ENCODE peak calls at places on chromosomes 1 and 21, in eight cellular contexts. One of them, this sample, is unnamed. For H3K36me3, the result is how much of the 10 kb centered on the place peaks cover.

GRCh38 chr1:26016944-26017545 is 4.5 kb upstream of the EXTL1 start:
- DNase-seq in Caco-2: no peak
- DNase-seq in GM06990: no peak
- DNase-seq in left ventricle myocardium inferior: no peak
- DNase-seq in right atrium auricular region: no peak
- DNase-seq in prostate gland: no peak
- DNase-seq in heart right ventricle: no peak
- DNase-seq in pancreas: no peak
- DNase-seq in this sample: no peak

GRCh38 chr1:210076620-210077019 is 138.6 kb downstream of the SYT14 start:
- DNase-seq in Caco-2: no peak
- DNase-seq in GM06990: no peak
- DNase-seq in left ventricle myocardium inferior: no peak
- DNase-seq in right atrium auricular region: no peak
- DNase-seq in prostate gland: no peak
- DNase-seq in heart right ventricle: no peak
- DNase-seq in pancreas: no peak
- DNase-seq in this sample: no peak

GRCh38 chr1:229828461-229828860 is 202.4 kb downstream of the URB2 start:
- DNase-seq in Caco-2: no peak
- DNase-seq in GM06990: no peak
- DNase-seq in left ventricle myocardium inferior: no peak
- DNase-seq in right atrium auricular region: no peak
- DNase-seq in prostate gland: no peak
- DNase-seq in heart right ventricle: no peak
- DNase-seq in pancreas: no peak
- DNase-seq in this sample: no peak

GRCh38 chr1:202154766-202155477 is 5.5 kb downstream of the PTPN7 start:
- DNase-seq in Caco-2: peak
- DNase-seq in GM06990: no peak
- DNase-seq in left ventricle myocardium inferior: no peak
- DNase-seq in right atrium auricular region: no peak
- DNase-seq in prostate gland: no peak
- DNase-seq in heart right ventricle: no peak
- DNase-seq in pancreas: no peak
- DNase-seq in this sample: no peak

GRCh38 chr1:49251385-49251784 is 474.7 kb upstream of the BEND5 start:
- DNase-seq in Caco-2: no peak
- DNase-seq in GM06990: no peak
- DNase-seq in left ventricle myocardium inferior: no peak
- DNase-seq in right atrium auricular region: no peak
- DNase-seq in prostate gland: no peak
- DNase-seq in heart right ventricle: no peak
- DNase-seq in pancreas: no peak
- DNase-seq in this sample: no peak

GRCh38 chr1:62508187-62508758 is 71.4 kb downstream of the USP1 start:
- DNase-seq in Caco-2: no peak
- DNase-seq in GM06990: no peak
- DNase-seq in left ventricle myocardium inferior: no peak
- DNase-seq in right atrium auricular region: no peak
- DNase-seq in prostate gland: no peak
- DNase-seq in heart right ventricle: peak
- DNase-seq in pancreas: no peak
- DNase-seq in this sample: peak

GRCh38 chr1:73930293-73930692 is 267.7 kb downstream of the LRRIQ3 start:
- DNase-seq in Caco-2: no peak
- DNase-seq in GM06990: no peak
- DNase-seq in left ventricle myocardium inferior: no peak
- DNase-seq in right atrium auricular region: no peak
- DNase-seq in prostate gland: no peak
- DNase-seq in heart right ventricle: no peak
- DNase-seq in pancreas: no peak
- DNase-seq in this sample: no peak

GRCh38 chr1:242139437-242139836 is 140.5 kb upstream of the MAP1LC3C start:
- DNase-seq in Caco-2: no peak
- DNase-seq in GM06990: no peak
- DNase-seq in left ventricle myocardium inferior: no peak
- DNase-seq in right atrium auricular region: no peak
- DNase-seq in prostate gland: no peak
- DNase-seq in heart right ventricle: no peak
- DNase-seq in pancreas: no peak
- DNase-seq in this sample: no peak

GRCh38 chr1:110130989-110131388 is 18.7 kb downstream of the UBL4B start:
- DNase-seq in Caco-2: no peak
- DNase-seq in GM06990: no peak
- DNase-seq in left ventricle myocardium inferior: no peak
- DNase-seq in right atrium auricular region: no peak
- DNase-seq in prostate gland: no peak
- DNase-seq in heart right ventricle: no peak
- DNase-seq in pancreas: no peak
- DNase-seq in this sample: no peak

GRCh38 chr1:3639397-3639911 is 10.4 kb downstream of the WRAP73 start:
- DNase-seq in Caco-2: no peak
- DNase-seq in GM06990: no peak
- DNase-seq in left ventricle myocardium inferior: no peak
- DNase-seq in right atrium auricular region: no peak
- DNase-seq in prostate gland: no peak
- DNase-seq in heart right ventricle: no peak
- DNase-seq in pancreas: no peak
- DNase-seq in this sample: no peak

GRCh38 chr1:153798468-153798780 is 23.2 kb downstream of the SLC27A3 start:
- DNase-seq in Caco-2: no peak
- DNase-seq in GM06990: no peak
- DNase-seq in left ventricle myocardium inferior: no peak
- DNase-seq in right atrium auricular region: no peak
- DNase-seq in prostate gland: no peak
- DNase-seq in heart right ventricle: no peak
- DNase-seq in pancreas: no peak
- DNase-seq in this sample: no peak

GRCh38 chr1:6745073-6745472 is 40.2 kb upstream of the CAMTA1 start:
- DNase-seq in Caco-2: no peak
- DNase-seq in GM06990: peak
- DNase-seq in left ventricle myocardium inferior: no peak
- DNase-seq in right atrium auricular region: no peak
- DNase-seq in prostate gland: no peak
- DNase-seq in heart right ventricle: no peak
- DNase-seq in pancreas: no peak
- DNase-seq in this sample: no peak

GRCh38 chr21:33289199-33289819 is 23.1 kb downstream of the IL10RB start:
- DNase-seq in Caco-2: no peak
- DNase-seq in GM06990: no peak
- DNase-seq in left ventricle myocardium inferior: no peak
- DNase-seq in right atrium auricular region: no peak
- DNase-seq in prostate gland: no peak
- DNase-seq in heart right ventricle: no peak
- DNase-seq in pancreas: no peak
- DNase-seq in this sample: no peak

GRCh38 chr21:44800103-44800502 is 1.5 kb downstream of the UBE2G2 start:
- DNase-seq in Caco-2: no peak
- DNase-seq in GM06990: no peak
- DNase-seq in left ventricle myocardium inferior: no peak
- DNase-seq in right atrium auricular region: no peak
- DNase-seq in prostate gland: no peak
- DNase-seq in heart right ventricle: peak
- DNase-seq in pancreas: no peak
- DNase-seq in this sample: no peak

GRCh38 chr1:91510754-91511153 is 10.1 kb downstream of the CDC7 start:
- DNase-seq in Caco-2: no peak
- DNase-seq in GM06990: no peak
- DNase-seq in left ventricle myocardium inferior: no peak
- DNase-seq in right atrium auricular region: no peak
- DNase-seq in prostate gland: no peak
- DNase-seq in heart right ventricle: no peak
- DNase-seq in pancreas: no peak
- DNase-seq in this sample: no peak

GRCh38 chr1:247111259-247111635 is 7.1 kb upstream of the ZNF669 start:
- DNase-seq in Caco-2: no peak
- DNase-seq in GM06990: no peak
- DNase-seq in left ventricle myocardium inferior: no peak
- DNase-seq in right atrium auricular region: no peak
- DNase-seq in prostate gland: no peak
- DNase-seq in heart right ventricle: no peak
- DNase-seq in pancreas: no peak
- DNase-seq in this sample: no peak

GRCh38 chr1:61116421-61116820 is 34.1 kb downstream of the NFIA start:
- DNase-seq in Caco-2: no peak
- DNase-seq in GM06990: no peak
- DNase-seq in left ventricle myocardium inferior: no peak
- DNase-seq in right atrium auricular region: no peak
- DNase-seq in prostate gland: no peak
- DNase-seq in heart right ventricle: no peak
- DNase-seq in pancreas: no peak
- DNase-seq in this sample: no peak

GRCh38 chr1:228166170-228166936 is 749 bp downstream of the IBA57 start:
- DNase-seq in Caco-2: peak
- DNase-seq in GM06990: no peak
- DNase-seq in left ventricle myocardium inferior: peak
- DNase-seq in right atrium auricular region: peak
- DNase-seq in prostate gland: peak
- DNase-seq in heart right ventricle: peak
- DNase-seq in pancreas: no peak
- DNase-seq in this sample: peak

GRCh38 chr1:32448773-32449456 is 16.0 kb upstream of the ZBTB8B start:
- DNase-seq in Caco-2: peak
- DNase-seq in GM06990: no peak
- DNase-seq in left ventricle myocardium inferior: no peak
- DNase-seq in right atrium auricular region: no peak
- DNase-seq in prostate gland: no peak
- DNase-seq in heart right ventricle: no peak
- DNase-seq in pancreas: no peak
- DNase-seq in this sample: no peak
- TF ChIP-seq CTCF in Caco-2: no peak
- TF ChIP-seq CTCF in GM06990: peak
- TF ChIP-seq CTCF in left ventricle myocardium inferior: no peak
- TF ChIP-seq CTCF in right atrium auricular region: no peak
- TF ChIP-seq CTCF in prostate gland: no peak
- TF ChIP-seq CTCF in heart right ventricle: no peak
- TF ChIP-seq CTCF in pancreas: no peak
- TF ChIP-seq CTCF in this sample: peak

GRCh38 chr1:156858555-156858956 is 361 bp downstream of the INSRR start:
- DNase-seq in Caco-2: no peak
- DNase-seq in GM06990: no peak
- DNase-seq in left ventricle myocardium inferior: peak
- DNase-seq in right atrium auricular region: no peak
- DNase-seq in prostate gland: no peak
- DNase-seq in heart right ventricle: peak
- DNase-seq in pancreas: no peak
- DNase-seq in this sample: no peak
- H3K4me3 ChIP-seq in Caco-2: peak
- H3K4me3 ChIP-seq in GM06990: no peak
- H3K4me3 ChIP-seq in left ventricle myocardium inferior: peak
- H3K4me3 ChIP-seq in right atrium auricular region: peak
- H3K4me3 ChIP-seq in prostate gland: no peak
- H3K4me3 ChIP-seq in heart right ventricle: peak
- H3K4me3 ChIP-seq in pancreas: peak
- H3K4me3 ChIP-seq in this sample: no peak

DNA sequence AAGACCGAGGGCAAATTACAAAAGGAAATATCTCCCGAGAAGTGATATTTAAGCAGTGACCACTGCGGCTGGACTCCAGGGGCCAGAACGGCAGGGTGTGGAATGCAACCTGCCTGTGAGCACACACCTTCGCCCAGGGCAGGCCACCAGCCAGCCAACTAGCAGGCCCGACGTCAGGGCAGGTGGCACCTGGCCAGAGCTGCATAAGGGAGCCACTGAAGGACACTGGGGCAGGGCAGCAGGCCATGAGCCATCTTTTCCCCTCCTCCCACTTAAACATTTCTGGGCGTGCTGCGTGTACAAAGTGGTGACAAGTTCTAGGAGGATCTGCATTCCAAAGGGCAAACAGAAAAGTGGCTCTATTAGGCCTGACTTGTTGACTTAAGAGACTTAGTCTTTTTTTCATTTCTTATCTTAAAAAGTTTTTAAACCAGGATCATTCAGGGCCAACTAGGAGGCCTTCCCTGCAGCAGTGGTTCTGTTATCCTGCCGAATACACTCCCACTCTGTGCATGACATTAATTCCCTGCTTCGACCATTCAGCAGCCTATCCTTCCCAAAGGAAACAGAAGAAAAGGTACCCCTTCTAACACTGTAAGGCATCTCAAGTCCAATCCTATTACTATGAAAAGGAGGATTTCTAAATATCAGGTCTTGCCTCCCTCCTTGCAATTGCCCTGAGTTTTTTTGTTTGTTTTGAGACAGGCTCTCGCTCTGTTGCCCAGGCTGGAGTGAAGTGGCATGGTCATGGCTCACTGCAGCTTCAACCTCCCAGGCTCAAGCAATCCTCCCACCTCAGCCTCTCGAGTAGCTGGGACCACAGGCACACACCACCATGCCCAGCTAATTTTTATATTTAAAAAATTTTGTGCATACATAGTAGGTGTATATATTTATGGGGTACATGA is 96.3 kb downstream of the BCAR3 start:
- DNase-seq in Caco-2: peak
- DNase-seq in GM06990: no peak
- DNase-seq in left ventricle myocardium inferior: peak
- DNase-seq in right atrium auricular region: peak
- DNase-seq in prostate gland: peak
- DNase-seq in heart right ventricle: peak
- DNase-seq in pancreas: peak
- DNase-seq in this sample: no peak
- H3K36me3 ChIP-seq in Caco-2: under half
- H3K36me3 ChIP-seq in GM06990: under half
- H3K36me3 ChIP-seq in left ventricle myocardium inferior: half or more
- H3K36me3 ChIP-seq in right atrium auricular region: under half
- H3K36me3 ChIP-seq in prostate gland: under half
- H3K36me3 ChIP-seq in heart right ventricle: half or more
- H3K36me3 ChIP-seq in pancreas: under half
- H3K36me3 ChIP-seq in this sample: under half

GRCh38 chr1:234039603-234040002 is 135.1 kb downstream of the SLC35F3 start:
- DNase-seq in Caco-2: no peak
- DNase-seq in GM06990: no peak
- DNase-seq in left ventricle myocardium inferior: no peak
- DNase-seq in right atrium auricular region: no peak
- DNase-seq in prostate gland: no peak
- DNase-seq in heart right ventricle: no peak
- DNase-seq in pancreas: no peak
- DNase-seq in this sample: no peak

GRCh38 chr1:234047113-234047512 is 142.6 kb downstream of the SLC35F3 start:
- DNase-seq in Caco-2: no peak
- DNase-seq in GM06990: no peak
- DNase-seq in left ventricle myocardium inferior: no peak
- DNase-seq in right atrium auricular region: no peak
- DNase-seq in prostate gland: no peak
- DNase-seq in heart right ventricle: no peak
- DNase-seq in pancreas: no peak
- DNase-seq in this sample: no peak

GRCh38 chr1:234040446-234041317 is 136.2 kb downstream of the SLC35F3 start:
- DNase-seq in Caco-2: no peak
- DNase-seq in GM06990: no peak
- DNase-seq in left ventricle myocardium inferior: no peak
- DNase-seq in right atrium auricular region: no peak
- DNase-seq in prostate gland: no peak
- DNase-seq in heart right ventricle: no peak
- DNase-seq in pancreas: no peak
- DNase-seq in this sample: no peak

DNA sequence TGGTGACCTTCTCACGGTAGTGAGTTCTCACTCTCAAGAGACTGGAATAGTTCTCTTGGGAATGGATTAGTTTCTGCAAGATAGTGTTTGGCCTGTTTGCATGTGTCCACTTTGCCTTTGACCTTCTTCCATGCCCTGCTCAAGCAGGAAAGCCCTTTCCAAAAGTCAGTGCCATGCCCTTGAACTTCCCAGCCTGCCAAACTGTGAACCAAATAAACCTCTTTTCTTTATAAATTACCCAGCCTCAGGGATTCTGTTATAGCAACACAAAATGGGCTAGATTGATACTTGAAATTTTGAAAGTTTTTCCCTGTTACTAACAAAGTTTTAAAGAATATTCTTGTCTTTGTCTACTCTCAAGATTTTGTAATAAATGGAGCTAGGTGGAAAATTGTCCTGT is 139.6 kb downstream of the SLC35F3 start:
- DNase-seq in Caco-2: no peak
- DNase-seq in GM06990: no peak
- DNase-seq in left ventricle myocardium inferior: no peak
- DNase-seq in right atrium auricular region: no peak
- DNase-seq in prostate gland: no peak
- DNase-seq in heart right ventricle: no peak
- DNase-seq in pancreas: no peak
- DNase-seq in this sample: no peak
- TF ChIP-seq CTCF in Caco-2: no peak
- TF ChIP-seq CTCF in GM06990: no peak
- TF ChIP-seq CTCF in left ventricle myocardium inferior: no peak
- TF ChIP-seq CTCF in right atrium auricular region: no peak
- TF ChIP-seq CTCF in prostate gland: no peak
- TF ChIP-seq CTCF in heart right ventricle: no peak
- TF ChIP-seq CTCF in pancreas: no peak
- TF ChIP-seq CTCF in this sample: no peak

This sample was measured in BJ.